ENCODE peak calls at places on chromosome 12, in four cellular contexts. L, F, E and N are unnamed samples.

GRCh38 chr12:820336-820735 is 68.0 kb downstream of the WNK1 start:
- DNase-seq in F (no peak), E (no peak), L (no peak), N (no peak)

GRCh38 chr12:132466241-132467188 is 23.4 kb upstream of the FBRSL1 start:
- DNase-seq in F (no peak), E (no peak), L (no peak), N (no peak)

GRCh38 chr12:68610435-68611093 is at the start of gene RAP1B:
- DNase-seq in F (peak), L (peak), E (peak), N (peak)

GRCh38 chr12:13373131-13373530 is 176.6 kb downstream of the EMP1 start:
- DNase-seq in E (no peak), L (no peak), F (no peak), N (no peak)

GRCh38 chr12:116996648-116997047 is 85.9 kb downstream of the FBXW8 start:
- DNase-seq in E (no peak), L (no peak), F (no peak), N (no peak)

GRCh38 chr12:10982244-10982643 is 4.5 kb downstream of the TAS2R50 start:
- DNase-seq in L (no peak), E (no peak), F (no peak), N (no peak)

GRCh38 chr12:49057888-49058287 is 2.7 kb downstream of the KMT2D start:
- DNase-seq in L (no peak), F (peak), E (no peak), N (peak)

GRCh38 chr12:20213851-20214250 is 154.5 kb upstream of the PDE3A start:
- DNase-seq in L (no peak), E (no peak), F (no peak), N (no peak)

GRCh38 chr12:116599285-116600122 is 40.3 kb downstream of the MAP1LC3B2 start:
- DNase-seq in L (peak), E (peak), F (peak), N (peak)

GRCh38 chr12:123267991-123268843 is 3.4 kb downstream of the CDK2AP1 start:
- DNase-seq in F (peak), E (peak), L (peak), N (peak)

GRCh38 chr12:13219320-13219719 is 22.8 kb downstream of the EMP1 start:
- DNase-seq in E (no peak), F (no peak), L (no peak), N (no peak)

GRCh38 chr12:19183121-19183838 is 53.7 kb downstream of the PLEKHA5 start:
- DNase-seq in F (no peak), E (no peak), L (no peak), N (peak)

GRCh38 chr12:20150835-20151234 is 217.5 kb upstream of the PDE3A start:
- DNase-seq in F (peak), E (no peak), L (no peak), N (no peak)